ENCODE peak calls at places on chromosomes 4 and X, in six cellular contexts. C is ovary, Q is right lobe of liver, E is uterus, Z is transverse colon, M is Peyer's patch. Y is an unnamed sample.

GRCh38 chr4:101205878-101206277 is 141.4 kb downstream of the PPP3CA start:
- DNase-seq in C (no peak), Q (no peak), E (no peak), Z (no peak), M (no peak), Y (no peak)

GRCh38 chr4:94561249-94562024 is 109.7 kb downstream of the PDLIM5 start:
- DNase-seq in C (no peak), Q (no peak), E (no peak), Z (no peak), M (no peak), Y (no peak)

GRCh38 chr4:189202182-189202868 is 738.3 kb upstream of the FRG1 start:
- DNase-seq in C (peak; percentile 72), Q (peak; percentile 66), E (no peak), Z (peak; percentile 24), M (no peak), Y (peak; percentile 4)

GRCh38 chr4:156294577-156294976 is 340.9 kb upstream of the CTSO start:
- DNase-seq in C (no peak), Q (no peak), E (no peak), Z (no peak), M (no peak), Y (no peak)

GRCh38 chr4:14908635-14909034 is 93.6 kb upstream of the CPEB2 start:
- DNase-seq in C (no peak), Q (no peak), E (no peak), Z (no peak), M (no peak), Y (no peak)

GRCh38 chr4:5157721-5158390 is 106.6 kb downstream of the STK32B start:
- DNase-seq in C (no peak), Q (no peak), E (no peak), Z (no peak), M (no peak), Y (no peak)

GRCh38 chr4:8144359-8144758 is 14.3 kb downstream of the ABLIM2 start:
- DNase-seq in C (no peak), Q (no peak), E (no peak), Z (no peak), M (no peak), Y (peak; percentile 10)

GRCh38 chr4:29336851-29337250 is 1383.3 kb upstream of the PCDH7 start:
- DNase-seq in C (no peak), Q (no peak), E (no peak), Z (no peak), M (no peak), Y (no peak)

GRCh38 chr4:85580489-85580888 is 105.5 kb downstream of the ARHGAP24 start:
- DNase-seq in C (no peak), Q (no peak), E (no peak), Z (no peak), M (no peak), Y (no peak)

GRCh38 chr4:37976991-37977470 is 16.8 kb downstream of the PTTG2 start:
- DNase-seq in C (peak; percentile 85), Q (peak; percentile 92), E (peak; percentile 84), Z (peak; percentile 85), M (peak; percentile 87), Y (peak; percentile 40)

GRCh38 chrX:115387327-115387726 is 97.8 kb downstream of the LUZP4 start:
- DNase-seq in C (no peak), Q (no peak), E (no peak), Z (no peak), M (no peak), Y (no peak)

GRCh38 chr4:117466388-117466787 is 381.0 kb upstream of the TRAM1L1 start:
- DNase-seq in C (no peak), Q (no peak), E (no peak), Z (no peak), M (no peak), Y (no peak)

GRCh38 chr4:158238574-158238973 is 28.3 kb downstream of the TMEM144 start:
- DNase-seq in C (no peak), Q (no peak), E (no peak), Z (no peak), M (no peak), Y (no peak)

GRCh38 chr4:23441670-23442069 is 448.2 kb downstream of the PPARGC1A start:
- DNase-seq in C (no peak), Q (no peak), E (no peak), Z (no peak), M (no peak), Y (no peak)

GRCh38 chrX:4850312-4850711 is 1136.9 kb upstream of the PRKX start:
- DNase-seq in C (no peak), Q (no peak), E (no peak), Z (no peak), M (no peak), Y (peak; percentile 35)

GRCh38 chr4:48346594-48346993 is 5.3 kb downstream of the SLAIN2 start:
- DNase-seq in C (no peak), Q (no peak), E (no peak), Z (no peak), M (no peak), Y (no peak)

GRCh38 chr4:105895609-105896460 is 564 bp downstream of the NPNT start:
- DNase-seq in C (peak; percentile 17), Q (peak; percentile 20), E (peak; percentile 12), Z (peak; percentile 52), M (peak; percentile 70), Y (no peak)

GRCh38 chrX:101219116-101219839 is at the start of gene DRP2:
- DNase-seq in C (no peak), Q (no peak), E (no peak), Z (no peak), M (no peak), Y (no peak)

GRCh38 chrX:7586126-7586525 is 256.8 kb upstream of the VCX start:
- DNase-seq in C (no peak), Q (no peak), E (no peak), Z (no peak), M (no peak), Y (no peak)

GRCh38 chr4:88040707-88041106 is 33.3 kb downstream of the PKD2 start:
- DNase-seq in C (no peak), Q (no peak), E (no peak), Z (no peak), M (no peak), Y (no peak)

GRCh38 chrX:150575415-150575814 is 7.0 kb downstream of the MTM1 start:
- DNase-seq in C (no peak), Q (no peak), E (no peak), Z (peak; percentile 13), M (no peak), Y (no peak)

GRCh38 chr4:155999743-156000142 is 46.1 kb upstream of the CTSO start:
- DNase-seq in C (no peak), Q (no peak), E (no peak), Z (no peak), M (no peak), Y (peak; percentile 11)

GRCh38 chr4:139207873-139208403 is 30.9 kb upstream of the ELF2 start:
- DNase-seq in C (no peak), Q (no peak), E (peak; percentile 29), Z (no peak), M (no peak), Y (peak; percentile 10)

GRCh38 chr4:78758105-78758504 is 18.0 kb upstream of the BMP2K start:
- DNase-seq in C (no peak), Q (no peak), E (no peak), Z (no peak), M (no peak), Y (no peak)

GRCh38 chrX:111123125-111123524 is 27.1 kb downstream of the PAK3 start:
- DNase-seq in C (no peak), Q (no peak), E (no peak), Z (no peak), M (no peak), Y (no peak)

GRCh38 chrX:49198540-49199314 is 1.3 kb downstream of the SYP start:
- DNase-seq in C (no peak), Q (no peak), E (no peak), Z (no peak), M (no peak), Y (no peak)
- H3K27ac ChIP-seq in C (no peak overlapping the region), Q (no peak overlapping the region), E (no peak overlapping the region), Z (no peak overlapping the region), M (no peak overlapping the region), Y (peak overlapping the region; percentile 42)

DNA sequence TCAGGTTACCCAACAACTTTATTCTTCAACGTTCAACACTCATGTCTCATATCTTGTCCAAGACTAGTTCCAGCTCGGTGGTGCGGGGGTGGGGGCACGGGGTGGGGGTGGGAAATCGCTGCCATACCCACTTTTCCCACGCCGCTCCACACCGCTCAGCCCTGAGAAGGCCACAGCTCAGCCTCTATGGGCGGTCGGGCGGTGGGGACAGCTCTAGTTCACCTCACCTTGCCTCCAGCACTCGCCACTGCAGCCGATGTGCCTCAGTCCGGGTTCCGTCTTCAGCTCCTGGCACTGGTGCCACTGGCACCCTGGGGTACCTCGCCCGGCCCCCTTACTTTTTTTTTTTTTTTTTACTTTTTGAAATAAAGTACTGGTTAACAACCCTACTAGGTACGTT is 522.2 kb downstream of the PCDH19 start:
- DNase-seq in C (no peak), Q (peak; percentile 16), E (no peak), Z (no peak), M (no peak), Y (no peak)
- H3K27ac ChIP-seq in C (no peak overlapping the region), Q (no peak overlapping the region), E (no peak overlapping the region), Z (no peak overlapping the region), M (no peak overlapping the region), Y (no peak overlapping the region)

GRCh38 chr4:72208421-72209075 is 176.7 kb downstream of the NPFFR2 start:
- DNase-seq in C (no peak), Q (no peak), E (no peak), Z (no peak), M (no peak), Y (no peak)
- H3K27ac ChIP-seq in C (no peak overlapping the region), Q (no peak overlapping the region), E (no peak overlapping the region), Z (no peak overlapping the region), M (no peak overlapping the region), Y (no peak overlapping the region)

GRCh38 chrX:130172127-130172834 is 519 bp downstream of the RAB33A start:
- DNase-seq in C (no peak), Q (no peak), E (no peak), Z (no peak), M (no peak), Y (no peak)
- H3K27ac ChIP-seq in C (no peak overlapping the region), Q (peak overlapping the region; percentile 40), E (peak overlapping the region; percentile 71), Z (peak overlapping the region; percentile 58), M (peak overlapping the region; percentile 59), Y (peak overlapping the region; percentile 96)

GRCh38 chr4:113675731-113676707 is 85.5 kb downstream of the CAMK2D start:
- DNase-seq in C (no peak), Q (no peak), E (no peak), Z (no peak), M (no peak), Y (no peak)
- H3K27ac ChIP-seq in C (no peak overlapping the region), Q (no peak overlapping the region), E (no peak overlapping the region), Z (no peak overlapping the region), M (no peak overlapping the region), Y (no peak overlapping the region)